ENCODE peak calls at places on chromosomes 11 and 22, in seven cellular contexts. B is CD4-positive, alpha-beta memory T cell; N is ovary; S is body of pancreas; Q is uterus; G is H9; Z is upper lobe of right lung. U is an unnamed sample.

GRCh38 chr11:125724125-125724524 is 22.0 kb upstream of the PATE1 start:
- DNase-seq in N (no peak), B (no peak), Q (no peak), G (no peak), Z (no peak), S (no peak), U (no peak)

GRCh38 chr11:46741600-46742484 is 22.8 kb downstream of the F2 start:
- DNase-seq in S (no peak), N (no peak), G (no peak), B (no peak), Q (no peak), Z (no peak), U (no peak)

GRCh38 chr11:24046731-24047130 is 450.1 kb upstream of the LUZP2 start:
- DNase-seq in B (no peak), S (no peak), G (no peak), Q (no peak), N (no peak), Z (no peak), U (no peak)

GRCh38 chr11:101738494-101738893 is 154.7 kb upstream of the TRPC6 start:
- DNase-seq in G (no peak), Z (no peak), S (no peak), B (no peak), Q (no peak), N (no peak), U (no peak)

GRCh38 chr11:4704054-4704789 is at the start of gene MMP26:
- DNase-seq in G (peak; percentile 39), S (peak; percentile 53), N (no peak), Z (no peak), B (no peak), Q (no peak), U (no peak)

GRCh38 chr11:75531325-75531724 is 5.6 kb upstream of the GDPD5 start:
- DNase-seq in B (no peak), Z (no peak), G (no peak), S (no peak), Q (no peak), N (no peak), U (no peak)

GRCh38 chr11:5280582-5281102 is 10.9 kb upstream of the HBE1 start:
- DNase-seq in B (no peak), N (peak; percentile 62), S (peak; percentile 20), Z (no peak), Q (peak; percentile 17), G (peak; percentile 69), U (peak; percentile 90)

GRCh38 chr22:44406581-44407403 is 91.2 kb downstream of the RTL6 start:
- DNase-seq in N (no peak), Z (peak; percentile 44), G (peak; percentile 55), S (no peak), Q (no peak), B (no peak), U (no peak)

GRCh38 chr11:133418218-133418617 is 114.1 kb downstream of the OPCML start:
- DNase-seq in B (no peak), G (no peak), Q (no peak), Z (no peak), N (no peak), S (no peak), U (no peak)

GRCh38 chr11:111512296-111513239 is at the start of gene BTG4:
- DNase-seq in Z (no peak), N (peak; percentile 12), G (peak; percentile 56), Q (no peak), S (peak; percentile 11), B (no peak), U (no peak)

GRCh38 chr11:6654281-6655019 is 1.2 kb downstream of the DCHS1 start:
- DNase-seq in Z (no peak), Q (no peak), G (no peak), B (no peak), S (peak; percentile 67), N (peak; percentile 57), U (no peak)

GRCh38 chr22:23262474-23263332 is 82.4 kb downstream of the BCR start:
- DNase-seq in Q (no peak), S (no peak), Z (no peak), N (no peak), B (no peak), G (peak; percentile 42), U (no peak)

GRCh38 chr11:31702966-31703365 is 108.2 kb downstream of the PAX6 start:
- DNase-seq in S (no peak), Z (no peak), G (no peak), B (no peak), Q (no peak), N (no peak), U (no peak)

GRCh38 chr22:17802822-17803221 is 28.6 kb upstream of the BID start:
- DNase-seq in B (no peak), Q (no peak), G (no peak), N (no peak), S (no peak), Z (no peak), U (no peak)

GRCh38 chr11:94193288-94193687 is 64.6 kb downstream of the PANX1 start:
- DNase-seq in S (no peak), N (no peak), B (no peak), G (no peak), Z (no peak), Q (no peak), U (peak; percentile 71)

GRCh38 chr11:74634537-74634936 is 42.2 kb downstream of the POLD3 start:
- DNase-seq in S (peak; percentile 6), B (no peak), N (no peak), Q (peak; percentile 69), G (no peak), Z (no peak), U (peak; percentile 78)

GRCh38 chr11:66411323-66411722 is 9.5 kb upstream of the NPAS4 start:
- DNase-seq in G (no peak), Q (no peak), B (no peak), N (no peak), Z (no peak), S (no peak), U (no peak)

GRCh38 chr22:33427461-33427860 is 369.3 kb upstream of the SYN3 start:
- DNase-seq in N (no peak), Q (no peak), B (no peak), S (no peak), Z (no peak), G (no peak), U (no peak)

GRCh38 chr11:43736502-43737193 is 56.1 kb downstream of the HSD17B12 start:
- DNase-seq in S (no peak), Q (no peak), B (no peak), Z (no peak), G (no peak), N (no peak), U (no peak)

GRCh38 chr22:21857501-21857914 is 9.9 kb downstream of the MAPK1 start:
- DNase-seq in Z (no peak), G (no peak), S (no peak), N (no peak), Q (no peak), B (no peak), U (no peak)

GRCh38 chr22:21855715-21856114 is 11.7 kb downstream of the MAPK1 start:
- DNase-seq in S (no peak), N (no peak), Z (no peak), Q (no peak), G (no peak), B (no peak), U (no peak)

GRCh38 chr22:21858025-21858764 is 9.2 kb downstream of the MAPK1 start:
- DNase-seq in B (no peak), G (no peak), Z (no peak), S (no peak), N (no peak), Q (no peak), U (no peak)

GRCh38 chr22:21856197-21856596 is 11.2 kb downstream of the MAPK1 start:
- DNase-seq in N (no peak), B (no peak), S (no peak), Z (no peak), G (no peak), Q (no peak), U (no peak)

DNA sequence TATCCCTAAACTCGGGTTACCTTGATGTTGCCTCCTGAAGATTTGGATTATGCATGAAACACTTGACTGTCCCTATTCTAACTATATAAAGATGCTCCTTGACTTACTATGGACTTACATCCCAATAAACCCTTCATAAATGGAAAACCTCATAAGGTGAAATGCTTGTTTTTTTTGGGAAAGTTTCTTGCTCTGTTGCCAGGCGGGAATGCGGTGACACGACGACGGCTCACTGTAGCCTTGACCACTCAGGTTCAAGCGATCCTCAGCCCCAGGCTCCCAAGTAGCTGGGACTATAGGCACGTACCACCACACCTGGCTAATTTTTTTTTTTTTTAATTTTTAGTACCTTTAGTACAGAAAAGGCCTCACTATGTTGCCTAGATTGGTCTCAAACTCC is 10.6 kb downstream of the MAPK1 start:
- DNase-seq in N (no peak), S (peak; percentile 12), Z (no peak), G (no peak), B (no peak), Q (no peak), U (no peak)
- H3K4me1 ChIP-seq in N (peaks cover 13% of the 10 kb centered on the region), S (peaks cover 59% of the 10 kb centered on the region), Z (peaks cover 64% of the 10 kb centered on the region), G (peaks cover 6% of the 10 kb centered on the region), B (peaks cover 79% of the 10 kb centered on the region), Q (no peaks in the 10 kb centered on the region), U (peaks cover 6% of the 10 kb centered on the region)

GRCh38 chr22:30572210-30572609 is 2.3 kb downstream of the GAL3ST1 start:
- DNase-seq in Q (no peak), G (no peak), Z (no peak), B (no peak), N (no peak), S (no peak), U (no peak)
- H3K27ac ChIP-seq in Q (no peak overlapping the region), G (no peak overlapping the region), Z (no peak overlapping the region), B (no peak overlapping the region), N (no peak overlapping the region), S (peak overlapping the region; percentile 84), U (no peak overlapping the region)

DNA sequence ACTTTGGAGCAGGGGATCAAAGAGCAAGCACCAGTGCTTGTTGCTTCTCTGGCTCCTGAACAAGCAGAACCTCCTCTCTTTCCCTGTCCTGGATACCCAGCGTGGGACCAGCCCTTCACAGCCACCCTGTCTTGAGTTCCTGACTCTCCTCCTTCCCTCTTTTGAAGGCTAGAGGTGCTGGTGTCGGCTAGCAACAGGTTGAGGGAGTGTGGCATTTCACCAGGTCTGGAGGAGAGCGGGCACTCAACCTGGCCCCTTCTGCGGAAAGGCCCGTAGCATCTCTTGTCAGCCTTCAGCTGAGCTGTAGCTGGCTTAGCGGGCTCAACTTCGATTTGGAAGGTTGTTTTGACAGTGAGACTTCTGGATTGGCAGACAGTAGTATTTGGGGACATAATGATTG is 26.6 kb downstream of the RCOR2 start:
- DNase-seq in S (no peak), Z (no peak), B (no peak), G (no peak), N (no peak), Q (no peak), U (no peak)
- H3K4me1 ChIP-seq in S (peaks cover 56% of the 10 kb centered on the region), Z (peaks cover 36% of the 10 kb centered on the region), B (peaks cover 75% of the 10 kb centered on the region), G (peaks cover 10% of the 10 kb centered on the region), N (peaks cover 16% of the 10 kb centered on the region), Q (peaks cover 13% of the 10 kb centered on the region), U (peaks cover 2% of the 10 kb centered on the region)

GRCh38 chr22:36411589-36412258 is 24.0 kb upstream of the MYH9 start:
- DNase-seq in Z (no peak), S (peak; percentile 76), N (no peak), B (no peak), G (no peak), Q (no peak), U (no peak)

GRCh38 chr22:36409911-36410756 is 22.4 kb upstream of the MYH9 start:
- DNase-seq in G (peak; percentile 100), Q (peak; percentile 57), N (peak; percentile 86), Z (peak; percentile 96), B (peak; percentile 71), S (peak; percentile 100), U (peak; percentile 99)

GRCh38 chr22:36406721-36407120 is 19.0 kb upstream of the MYH9 start:
- DNase-seq in B (no peak), Q (no peak), Z (no peak), S (no peak), G (no peak), N (no peak), U (no peak)

GRCh38 chr22:36406139-36406538 is 18.4 kb upstream of the MYH9 start:
- DNase-seq in Q (no peak), B (no peak), G (no peak), Z (no peak), N (no peak), S (no peak), U (no peak)

GRCh38 chr22:36409067-36409466 is 21.3 kb upstream of the MYH9 start:
- DNase-seq in S (no peak), G (no peak), Q (no peak), Z (no peak), N (no peak), B (no peak), U (no peak)
- H3K27ac ChIP-seq in S (peak overlapping the region; percentile 97), G (no peak overlapping the region), Q (no peak overlapping the region), Z (peak overlapping the region; percentile 63), N (no peak overlapping the region), B (peak overlapping the region; percentile 49), U (peak overlapping the region; percentile 89)